ENCODE peak calls at places on chromosomes 5 and 9, in nine cellular contexts. U is erythroblast; D is NCI-H446 treated with DMSO at 0.1 percent for 48 hours; K is uterus; V is SK-MEL-5; Q is BE2C; E is NCI-H82; F is endothelial cell; H is stimulated activated CD8-positive, alpha-beta memory T cell treated with anti-CD3 and anti-CD28 coated beads, Interleukin-12 subunit alpha, Interleukin-12 subunit beta, amount 100 ng/mL, for 4 hours. C is an unnamed sample.

GRCh38 chr9:88258012-88258411 is 119.7 kb upstream of the SPATA31C2 start:
- DNase-seq in U (no peak), D (no peak), K (peak; percentile 31), V (peak; percentile 43), Q (no peak), E (no peak), F (peak; percentile 53), H (no peak), C (no peak)

GRCh38 chr9:88184986-88185385 is 46.7 kb upstream of the SPATA31C2 start:
- DNase-seq in U (no peak), D (no peak), K (no peak), V (no peak), Q (peak; percentile 65), E (peak; percentile 20), F (no peak), H (no peak), C (no peak)

GRCh38 chr5:73464016-73464745 is 15.6 kb upstream of the FOXD1 start:
- DNase-seq in U (no peak), D (no peak), K (peak; percentile 37), V (no peak), Q (no peak), E (no peak), F (no peak), H (no peak), C (no peak)

GRCh38 chr5:179468696-179469095 is 81.7 kb upstream of the RUFY1 start:
- DNase-seq in U (no peak), D (no peak), K (no peak), V (no peak), Q (no peak), E (no peak), F (no peak), H (no peak), C (no peak)

GRCh38 chr5:139711852-139712171 is 63.7 kb downstream of the CXXC5 start:
- DNase-seq in U (no peak), D (peak; percentile 55), K (no peak), V (no peak), Q (no peak), E (no peak), F (peak; percentile 39), H (no peak), C (no peak)

GRCh38 chr5:151214614-151215545 is 9.0 kb downstream of the CCDC69 start:
- DNase-seq in U (peak; percentile 81), D (no peak), K (no peak), V (no peak), Q (no peak), E (no peak), F (no peak), H (no peak), C (no peak)

GRCh38 chr9:124486778-124487490 is 20.3 kb downstream of the NR5A1 start:
- DNase-seq in U (no peak), D (no peak), K (no peak), V (no peak), Q (no peak), E (no peak), F (no peak), H (no peak), C (no peak)

GRCh38 chr5:133124891-133125290 is 73.1 kb downstream of the HSPA4 start:
- DNase-seq in U (no peak), D (no peak), K (no peak), V (no peak), Q (no peak), E (no peak), F (no peak), H (no peak), C (no peak)

GRCh38 chr9:87148391-87149237 is 201.3 kb upstream of the GAS1 start:
- DNase-seq in U (peak; percentile 38), D (no peak), K (peak; percentile 86), V (no peak), Q (peak; percentile 76), E (peak; percentile 12), F (peak; percentile 74), H (no peak), C (no peak)

GRCh38 chr9:278651-279050 is 64.0 kb downstream of the DOCK8 start:
- DNase-seq in U (no peak), D (no peak), K (no peak), V (no peak), Q (no peak), E (no peak), F (no peak), H (no peak), C (no peak)

GRCh38 chr5:80193421-80193820 is 62.4 kb downstream of the SERINC5 start:
- DNase-seq in U (no peak), D (no peak), K (no peak), V (no peak), Q (no peak), E (no peak), F (no peak), H (no peak), C (no peak)

GRCh38 chr5:74135033-74135432 is 505.5 kb downstream of the ENC1 start:
- DNase-seq in U (no peak), D (no peak), K (no peak), V (no peak), Q (no peak), E (no peak), F (no peak), H (no peak), C (no peak)

GRCh38 chr9:127192744-127193143 is 70.3 kb upstream of the ANGPTL2 start:
- DNase-seq in U (no peak), D (no peak), K (no peak), V (no peak), Q (no peak), E (no peak), F (no peak), H (no peak), C (no peak)

GRCh38 chr9:126614455-126615248 is 924 bp downstream of the LMX1B start:
- DNase-seq in U (no peak), D (no peak), K (no peak), V (no peak), Q (no peak), E (no peak), F (no peak), H (no peak), C (no peak)

GRCh38 chr5:40879163-40879942 is 29.9 kb upstream of the C7 start:
- DNase-seq in U (peak; percentile 49), D (peak; percentile 47), K (no peak), V (peak; percentile 65), Q (no peak), E (peak; percentile 18), F (no peak), H (no peak), C (peak; percentile 59)

GRCh38 chr9:100352727-100353505 is at the start of gene TEX10:
- DNase-seq in U (peak; percentile 93), D (peak; percentile 43), K (peak; percentile 88), V (peak; percentile 84), Q (peak; percentile 96), E (peak; percentile 95), F (peak; percentile 93), H (peak; percentile 82), C (peak; percentile 76)

GRCh38 chr5:137034764-137035479 is 464.2 kb downstream of the SPOCK1 start:
- DNase-seq in U (no peak), D (no peak), K (no peak), V (no peak), Q (no peak), E (no peak), F (no peak), H (no peak), C (no peak)

GRCh38 chr9:136052433-136052880 is 42.6 kb downstream of the NACC2 start:
- DNase-seq in U (no peak), D (no peak), K (no peak), V (peak; percentile 59), Q (no peak), E (no peak), F (no peak), H (no peak), C (peak; percentile 75)

GRCh38 chr5:132268698-132269551 is 11.4 kb downstream of the PDLIM4 start:
- DNase-seq in U (no peak), D (no peak), K (no peak), V (no peak), Q (peak; percentile 72), E (peak; percentile 49), F (no peak), H (no peak), C (no peak)

GRCh38 chr9:112753725-112754124 is 3.2 kb downstream of the SNX30 start:
- DNase-seq in U (no peak), D (no peak), K (peak; percentile 22), V (no peak), Q (no peak), E (no peak), F (no peak), H (no peak), C (no peak)

GRCh38 chr9:15277400-15278137 is 29.4 kb downstream of the TTC39B start:
- DNase-seq in U (peak; percentile 21), D (no peak), K (no peak), V (peak; percentile 73), Q (no peak), E (peak; percentile 25), F (no peak), H (no peak), C (peak; percentile 68)

GRCh38 chr9:119289740-119290139 is 79.5 kb downstream of the BRINP1 start:
- DNase-seq in U (peak; percentile 67), D (no peak), K (no peak), V (peak; percentile 79), Q (peak; percentile 62), E (peak; percentile 82), F (peak; percentile 71), H (no peak), C (peak; percentile 81)

GRCh38 chr5:170651902-170652301 is 131.6 kb upstream of the GABRP start:
- DNase-seq in U (no peak), D (no peak), K (no peak), V (no peak), Q (no peak), E (no peak), F (no peak), H (no peak), C (no peak)

GRCh38 chr5:132070460-132071337 is 2.9 kb upstream of the CSF2 start:
- DNase-seq in U (peak; percentile 56), D (no peak), K (no peak), V (no peak), Q (no peak), E (no peak), F (no peak), H (no peak), C (no peak)

GRCh38 chr9:107345327-107345726 is 62.2 kb downstream of the RAD23B start:
- DNase-seq in U (no peak), D (no peak), K (no peak), V (peak; percentile 50), Q (no peak), E (no peak), F (no peak), H (no peak), C (no peak)

GRCh38 chr5:175059687-175060194 is 335.4 kb downstream of the MSX2 start:
- DNase-seq in U (no peak), D (no peak), K (peak; percentile 15), V (peak; percentile 3), Q (peak; percentile 45), E (peak; percentile 24), F (peak; percentile 77), H (no peak), C (no peak)